ENCODE peak calls at places on chromosomes 1 and 21, in eight cellular contexts. One of them, this sample, is unnamed.

GRCh38 chr1:5067251-5067650 is 412.8 kb downstream of the AJAP1 start:
- DNase-seq in T-helper 2 cell: no peak
- DNase-seq in suprapubic skin: no peak
- DNase-seq in HT1080: no peak
- DNase-seq in uterus: no peak
- DNase-seq in left ventricle myocardium inferior: no peak
- DNase-seq in ovary: no peak
- DNase-seq in fibroblast of mammary gland: no peak
- DNase-seq in this sample: no peak

GRCh38 chr1:161260939-161261858 is 2.7 kb downstream of the PCP4L1 start:
- DNase-seq in T-helper 2 cell: no peak
- DNase-seq in suprapubic skin: no peak
- DNase-seq in HT1080: no peak
- DNase-seq in uterus: no peak
- DNase-seq in left ventricle myocardium inferior: no peak
- DNase-seq in ovary: no peak
- DNase-seq in fibroblast of mammary gland: no peak
- DNase-seq in this sample: no peak

GRCh38 chr1:169044296-169044695 is 62.2 kb upstream of the ATP1B1 start:
- DNase-seq in T-helper 2 cell: peak
- DNase-seq in suprapubic skin: no peak
- DNase-seq in HT1080: peak
- DNase-seq in uterus: no peak
- DNase-seq in left ventricle myocardium inferior: no peak
- DNase-seq in ovary: no peak
- DNase-seq in fibroblast of mammary gland: no peak
- DNase-seq in this sample: peak

GRCh38 chr1:208924011-208924410 is 659.5 kb upstream of the CAMK1G start:
- DNase-seq in T-helper 2 cell: no peak
- DNase-seq in suprapubic skin: no peak
- DNase-seq in HT1080: no peak
- DNase-seq in uterus: no peak
- DNase-seq in left ventricle myocardium inferior: no peak
- DNase-seq in ovary: no peak
- DNase-seq in fibroblast of mammary gland: no peak
- DNase-seq in this sample: no peak

GRCh38 chr21:37101384-37101783 is 28.3 kb downstream of the TTC3 start:
- DNase-seq in T-helper 2 cell: no peak
- DNase-seq in suprapubic skin: no peak
- DNase-seq in HT1080: peak
- DNase-seq in uterus: no peak
- DNase-seq in left ventricle myocardium inferior: no peak
- DNase-seq in ovary: no peak
- DNase-seq in fibroblast of mammary gland: peak
- DNase-seq in this sample: no peak

GRCh38 chr1:55214214-55214902 is 806 bp downstream of the USP24 start:
- DNase-seq in T-helper 2 cell: peak
- DNase-seq in suprapubic skin: peak
- DNase-seq in HT1080: peak
- DNase-seq in uterus: peak
- DNase-seq in left ventricle myocardium inferior: peak
- DNase-seq in ovary: peak
- DNase-seq in fibroblast of mammary gland: no peak
- DNase-seq in this sample: peak

GRCh38 chr1:87478231-87478630 is 149.6 kb downstream of the LMO4 start:
- DNase-seq in T-helper 2 cell: no peak
- DNase-seq in suprapubic skin: no peak
- DNase-seq in HT1080: peak
- DNase-seq in uterus: no peak
- DNase-seq in left ventricle myocardium inferior: peak
- DNase-seq in ovary: peak
- DNase-seq in fibroblast of mammary gland: peak
- DNase-seq in this sample: no peak

GRCh38 chr1:3466366-3467075 is 12.1 kb downstream of the ARHGEF16 start:
- DNase-seq in T-helper 2 cell: no peak
- DNase-seq in suprapubic skin: no peak
- DNase-seq in HT1080: no peak
- DNase-seq in uterus: no peak
- DNase-seq in left ventricle myocardium inferior: no peak
- DNase-seq in ovary: no peak
- DNase-seq in fibroblast of mammary gland: no peak
- DNase-seq in this sample: no peak

GRCh38 chr1:9249534-9250335 is 15.2 kb downstream of the H6PD start:
- DNase-seq in T-helper 2 cell: peak
- DNase-seq in suprapubic skin: no peak
- DNase-seq in HT1080: peak
- DNase-seq in uterus: peak
- DNase-seq in left ventricle myocardium inferior: peak
- DNase-seq in ovary: peak
- DNase-seq in fibroblast of mammary gland: peak
- DNase-seq in this sample: peak

GRCh38 chr1:214018605-214019268 is 31.0 kb downstream of the PROX1 start:
- DNase-seq in T-helper 2 cell: peak
- DNase-seq in suprapubic skin: no peak
- DNase-seq in HT1080: no peak
- DNase-seq in uterus: no peak
- DNase-seq in left ventricle myocardium inferior: no peak
- DNase-seq in ovary: no peak
- DNase-seq in fibroblast of mammary gland: no peak
- DNase-seq in this sample: no peak

GRCh38 chr1:62841587-62842169 is 57.7 kb downstream of the ATG4C start:
- DNase-seq in T-helper 2 cell: peak
- DNase-seq in suprapubic skin: no peak
- DNase-seq in HT1080: peak
- DNase-seq in uterus: no peak
- DNase-seq in left ventricle myocardium inferior: no peak
- DNase-seq in ovary: no peak
- DNase-seq in fibroblast of mammary gland: peak
- DNase-seq in this sample: no peak

GRCh38 chr1:63821650-63822049 is 47.8 kb downstream of the ROR1 start:
- DNase-seq in T-helper 2 cell: no peak
- DNase-seq in suprapubic skin: no peak
- DNase-seq in HT1080: peak
- DNase-seq in uterus: peak
- DNase-seq in left ventricle myocardium inferior: no peak
- DNase-seq in ovary: peak
- DNase-seq in fibroblast of mammary gland: peak
- DNase-seq in this sample: no peak

GRCh38 chr1:180178511-180179161 is 24.0 kb downstream of the QSOX1 start:
- DNase-seq in T-helper 2 cell: peak
- DNase-seq in suprapubic skin: peak
- DNase-seq in HT1080: peak
- DNase-seq in uterus: peak
- DNase-seq in left ventricle myocardium inferior: peak
- DNase-seq in ovary: peak
- DNase-seq in fibroblast of mammary gland: peak
- DNase-seq in this sample: peak

GRCh38 chr21:45615145-45615711 is 28.3 kb upstream of the PCBP3 start:
- DNase-seq in T-helper 2 cell: peak
- DNase-seq in suprapubic skin: peak
- DNase-seq in HT1080: peak
- DNase-seq in uterus: no peak
- DNase-seq in left ventricle myocardium inferior: no peak
- DNase-seq in ovary: no peak
- DNase-seq in fibroblast of mammary gland: peak
- DNase-seq in this sample: peak

GRCh38 chr21:35619184-35619583 is 441.1 kb downstream of the SETD4 start:
- DNase-seq in T-helper 2 cell: peak
- DNase-seq in suprapubic skin: no peak
- DNase-seq in HT1080: peak
- DNase-seq in uterus: no peak
- DNase-seq in left ventricle myocardium inferior: no peak
- DNase-seq in ovary: no peak
- DNase-seq in fibroblast of mammary gland: peak
- DNase-seq in this sample: no peak

GRCh38 chr1:9073148-9073547 is 3.7 kb upstream of the SLC2A5 start:
- DNase-seq in T-helper 2 cell: no peak
- DNase-seq in suprapubic skin: no peak
- DNase-seq in HT1080: no peak
- DNase-seq in uterus: no peak
- DNase-seq in left ventricle myocardium inferior: no peak
- DNase-seq in ovary: no peak
- DNase-seq in fibroblast of mammary gland: no peak
- DNase-seq in this sample: no peak

GRCh38 chr21:31222142-31222541 is 121.9 kb downstream of the TIAM1 start:
- DNase-seq in T-helper 2 cell: no peak
- DNase-seq in suprapubic skin: no peak
- DNase-seq in HT1080: no peak
- DNase-seq in uterus: no peak
- DNase-seq in left ventricle myocardium inferior: no peak
- DNase-seq in ovary: no peak
- DNase-seq in fibroblast of mammary gland: peak
- DNase-seq in this sample: no peak

GRCh38 chr1:85027242-85027983 is 20.9 kb downstream of the MCOLN3 start:
- DNase-seq in T-helper 2 cell: peak
- DNase-seq in suprapubic skin: no peak
- DNase-seq in HT1080: no peak
- DNase-seq in uterus: no peak
- DNase-seq in left ventricle myocardium inferior: no peak
- DNase-seq in ovary: no peak
- DNase-seq in fibroblast of mammary gland: peak
- DNase-seq in this sample: peak

GRCh38 chr1:86507935-86508582 is 38.8 kb upstream of the CLCA4 start:
- DNase-seq in T-helper 2 cell: peak
- DNase-seq in suprapubic skin: no peak
- DNase-seq in HT1080: peak
- DNase-seq in uterus: peak
- DNase-seq in left ventricle myocardium inferior: no peak
- DNase-seq in ovary: peak
- DNase-seq in fibroblast of mammary gland: peak
- DNase-seq in this sample: no peak

GRCh38 chr1:168100315-168101002 is 36.3 kb downstream of the GPR161 start:
- DNase-seq in T-helper 2 cell: no peak
- DNase-seq in suprapubic skin: no peak
- DNase-seq in HT1080: no peak
- DNase-seq in uterus: no peak
- DNase-seq in left ventricle myocardium inferior: no peak
- DNase-seq in ovary: no peak
- DNase-seq in fibroblast of mammary gland: no peak
- DNase-seq in this sample: no peak

GRCh38 chr1:16348414-16349182 is 3.7 kb downstream of the FBXO42 start:
- DNase-seq in T-helper 2 cell: no peak
- DNase-seq in suprapubic skin: peak
- DNase-seq in HT1080: no peak
- DNase-seq in uterus: no peak
- DNase-seq in left ventricle myocardium inferior: no peak
- DNase-seq in ovary: no peak
- DNase-seq in fibroblast of mammary gland: peak
- DNase-seq in this sample: no peak

GRCh38 chr1:75696000-75696399 is 28.5 kb upstream of the ACADM start:
- DNase-seq in T-helper 2 cell: no peak
- DNase-seq in suprapubic skin: no peak
- DNase-seq in HT1080: no peak
- DNase-seq in uterus: no peak
- DNase-seq in left ventricle myocardium inferior: no peak
- DNase-seq in ovary: no peak
- DNase-seq in fibroblast of mammary gland: no peak
- DNase-seq in this sample: no peak

GRCh38 chr1:42937141-42937696 is 21.4 kb downstream of the SLC2A1 start:
- DNase-seq in T-helper 2 cell: peak
- DNase-seq in suprapubic skin: peak
- DNase-seq in HT1080: peak
- DNase-seq in uterus: no peak
- DNase-seq in left ventricle myocardium inferior: no peak
- DNase-seq in ovary: no peak
- DNase-seq in fibroblast of mammary gland: peak
- DNase-seq in this sample: no peak

GRCh38 chr1:160707171-160708109 is 4.2 kb downstream of the CD48 start:
- DNase-seq in T-helper 2 cell: peak
- DNase-seq in suprapubic skin: no peak
- DNase-seq in HT1080: peak
- DNase-seq in uterus: no peak
- DNase-seq in left ventricle myocardium inferior: no peak
- DNase-seq in ovary: no peak
- DNase-seq in fibroblast of mammary gland: no peak
- DNase-seq in this sample: no peak

GRCh38 chr1:150066838-150067183 is 765 bp upstream of the VPS45 start:
- DNase-seq in T-helper 2 cell: peak
- DNase-seq in suprapubic skin: peak
- DNase-seq in HT1080: no peak
- DNase-seq in uterus: no peak
- DNase-seq in left ventricle myocardium inferior: peak
- DNase-seq in ovary: no peak
- DNase-seq in fibroblast of mammary gland: no peak
- DNase-seq in this sample: peak

GRCh38 chr21:42149656-42150457 is 69.1 kb upstream of the ABCG1 start:
- DNase-seq in T-helper 2 cell: no peak
- DNase-seq in suprapubic skin: peak
- DNase-seq in HT1080: no peak
- DNase-seq in uterus: peak
- DNase-seq in left ventricle myocardium inferior: no peak
- DNase-seq in ovary: peak
- DNase-seq in fibroblast of mammary gland: no peak
- DNase-seq in this sample: no peak

GRCh38 chr1:233614173-233614742 is 352 bp downstream of the KCNK1 start:
- DNase-seq in T-helper 2 cell: peak
- DNase-seq in suprapubic skin: no peak
- DNase-seq in HT1080: peak
- DNase-seq in uterus: peak
- DNase-seq in left ventricle myocardium inferior: peak
- DNase-seq in ovary: peak
- DNase-seq in fibroblast of mammary gland: peak
- DNase-seq in this sample: no peak

GRCh38 chr1:145857170-145857569 is 1.7 kb downstream of the PIAS3 start:
- DNase-seq in T-helper 2 cell: no peak
- DNase-seq in suprapubic skin: no peak
- DNase-seq in HT1080: no peak
- DNase-seq in uterus: no peak
- DNase-seq in left ventricle myocardium inferior: no peak
- DNase-seq in ovary: no peak
- DNase-seq in fibroblast of mammary gland: no peak
- DNase-seq in this sample: no peak

GRCh38 chr1:174877208-174877673 is 122.5 kb upstream of the CACYBP start:
- DNase-seq in T-helper 2 cell: peak
- DNase-seq in suprapubic skin: no peak
- DNase-seq in HT1080: no peak
- DNase-seq in uterus: no peak
- DNase-seq in left ventricle myocardium inferior: no peak
- DNase-seq in ovary: no peak
- DNase-seq in fibroblast of mammary gland: peak
- DNase-seq in this sample: no peak

GRCh38 chr1:5595531-5596170 is 396.6 kb downstream of the NPHP4 start:
- DNase-seq in T-helper 2 cell: no peak
- DNase-seq in suprapubic skin: no peak
- DNase-seq in HT1080: no peak
- DNase-seq in uterus: no peak
- DNase-seq in left ventricle myocardium inferior: no peak
- DNase-seq in ovary: no peak
- DNase-seq in fibroblast of mammary gland: no peak
- DNase-seq in this sample: no peak

GRCh38 chr1:247182994-247183393 is 11.2 kb upstream of the ZNF124 start:
- DNase-seq in T-helper 2 cell: no peak
- DNase-seq in suprapubic skin: no peak
- DNase-seq in HT1080: no peak
- DNase-seq in uterus: no peak
- DNase-seq in left ventricle myocardium inferior: no peak
- DNase-seq in ovary: no peak
- DNase-seq in fibroblast of mammary gland: no peak
- DNase-seq in this sample: no peak

GRCh38 chr1:56526571-56527174 is 52.7 kb downstream of the PLPP3 start:
- DNase-seq in T-helper 2 cell: no peak
- DNase-seq in suprapubic skin: no peak
- DNase-seq in HT1080: peak
- DNase-seq in uterus: no peak
- DNase-seq in left ventricle myocardium inferior: no peak
- DNase-seq in ovary: no peak
- DNase-seq in fibroblast of mammary gland: peak
- DNase-seq in this sample: peak